ENCODE peak calls at places on chromosomes 16 and 17, in four cellular contexts. G, P, M and E are unnamed samples.

GRCh38 chr17:39820541-39820940 is 43.6 kb downstream of the IKZF3 start:
- DNase-seq in P (no peak), G (peak; percentile 7), M (no peak), E (no peak)

GRCh38 chr17:74758846-74759163 is 10.4 kb downstream of the NHERF1 start:
- DNase-seq in G (no peak), M (no peak), P (no peak), E (no peak)

GRCh38 chr17:237406-237955 is 56.0 kb upstream of the DOC2B start:
- DNase-seq in P (no peak), M (no peak), G (no peak), E (no peak)

GRCh38 chr16:84652565-84652964 is 4.3 kb downstream of the KLHL36 start:
- DNase-seq in P (no peak), G (no peak), M (no peak), E (no peak)

GRCh38 chr16:84740596-84741071 is 40.8 kb downstream of the USP10 start:
- DNase-seq in M (peak; percentile 67), G (no peak), P (no peak), E (no peak)

GRCh38 chr17:7803981-7804380 is 30.0 kb upstream of the KDM6B start:
- DNase-seq in P (no peak), M (no peak), G (no peak), E (no peak)

GRCh38 chr17:37082461-37082860 is 133.7 kb downstream of the AATF start:
- DNase-seq in G (no peak), P (no peak), M (no peak), E (no peak)

GRCh38 chr17:20205609-20206008 is 196.4 kb downstream of the SPECC1 start:
- DNase-seq in M (no peak), G (no peak), P (no peak), E (no peak)

GRCh38 chr17:40615295-40615988 is 32.2 kb downstream of the SMARCE1 start:
- DNase-seq in P (peak; percentile 93), G (peak; percentile 75), M (peak; percentile 76), E (peak; percentile 58)

GRCh38 chr16:50974438-50975036 is 176.5 kb downstream of the SALL1 start:
- DNase-seq in P (no peak), M (no peak), G (no peak), E (no peak)
- TF ChIP-seq TARDBP in P (no peak), M (no peak), G (no peak), E (no peak)

DNA sequence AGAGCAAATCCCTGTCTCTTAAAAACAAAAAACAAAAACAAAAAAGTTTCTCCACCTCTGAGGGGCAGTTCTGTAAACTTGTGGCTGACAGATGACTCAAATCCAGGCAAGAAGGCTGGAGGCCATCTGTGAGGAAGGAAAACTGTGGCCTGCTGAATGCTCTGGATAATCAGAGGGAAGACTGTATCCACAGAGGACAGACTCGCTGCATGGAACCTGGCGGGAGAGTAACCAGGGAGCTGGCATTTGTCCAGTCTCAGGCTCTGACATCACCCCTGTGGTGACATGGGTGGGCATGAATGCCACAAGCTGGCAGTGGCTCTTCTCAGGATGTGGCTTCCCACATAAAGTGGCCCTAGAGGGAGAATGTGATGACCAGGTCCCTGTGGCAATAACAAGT is 2.8 kb upstream of the KSR1 start:
- DNase-seq in M (no peak), P (no peak), G (no peak), E (no peak)
- TF ChIP-seq BHLHE40 in M (no peak), P (no peak), G (no peak), E (no peak)

DNA sequence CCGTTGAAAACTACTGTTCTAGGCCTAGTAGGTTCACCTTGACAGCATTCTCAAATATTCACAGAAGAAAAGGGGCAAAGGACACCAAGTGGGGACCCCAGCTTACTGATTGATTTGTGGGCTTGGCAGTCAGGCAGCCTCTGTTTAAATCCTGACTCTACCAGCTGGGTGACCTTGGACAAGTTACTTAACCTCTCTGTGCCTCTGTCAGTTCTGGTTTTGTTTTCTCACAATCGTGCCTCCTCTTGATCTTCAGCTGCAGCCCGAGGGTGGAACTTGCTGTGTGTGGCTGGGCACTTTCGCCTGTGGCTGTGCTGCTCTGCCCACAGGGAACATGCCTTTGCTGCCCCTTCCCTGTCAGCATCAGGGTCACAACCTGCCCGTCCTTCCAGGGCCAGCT is 17.8 kb downstream of the RAP1GAP2 start:
- DNase-seq in G (no peak), M (no peak), P (no peak), E (no peak)
- TF ChIP-seq TARDBP in G (no peak), M (no peak), P (no peak), E (no peak)

DNA sequence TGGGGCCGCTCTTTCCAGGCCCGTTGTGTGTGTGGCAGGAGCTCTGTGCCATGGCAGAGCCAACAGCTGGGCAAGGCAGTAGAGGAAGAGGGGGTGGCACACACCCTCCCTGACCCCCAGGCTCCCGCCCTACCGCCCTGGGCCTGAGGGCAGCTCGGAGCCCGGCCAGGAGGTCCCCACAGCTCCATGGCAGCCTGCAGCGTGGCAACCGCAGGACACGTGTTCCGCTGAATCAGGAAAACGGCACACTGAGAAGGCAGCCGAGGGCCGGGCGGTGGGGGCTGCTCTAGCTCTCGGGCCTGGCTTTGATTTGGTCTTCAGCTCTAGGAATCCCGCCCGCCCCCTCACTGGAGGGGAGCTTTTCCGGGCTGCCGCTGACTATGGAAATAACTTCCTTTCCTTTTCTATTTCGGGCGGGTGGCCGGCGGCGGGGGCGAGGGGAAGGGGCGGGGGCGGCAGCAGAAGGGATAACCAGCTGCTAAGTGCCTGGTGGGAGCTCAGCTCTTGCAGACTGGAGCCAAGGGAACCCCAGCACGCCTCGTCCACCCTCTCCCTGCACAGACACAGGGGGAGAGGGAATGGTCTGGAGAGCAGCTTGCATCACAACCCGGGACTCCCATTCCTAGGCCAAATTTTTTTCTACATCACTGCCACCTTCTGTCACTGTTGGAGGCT is 24.7 kb upstream of the MRPS23 start:
- DNase-seq in M (no peak), G (no peak), P (no peak), E (no peak)
- TF ChIP-seq BHLHE40 in M (no peak), G (no peak), P (no peak), E (no peak)

DNA sequence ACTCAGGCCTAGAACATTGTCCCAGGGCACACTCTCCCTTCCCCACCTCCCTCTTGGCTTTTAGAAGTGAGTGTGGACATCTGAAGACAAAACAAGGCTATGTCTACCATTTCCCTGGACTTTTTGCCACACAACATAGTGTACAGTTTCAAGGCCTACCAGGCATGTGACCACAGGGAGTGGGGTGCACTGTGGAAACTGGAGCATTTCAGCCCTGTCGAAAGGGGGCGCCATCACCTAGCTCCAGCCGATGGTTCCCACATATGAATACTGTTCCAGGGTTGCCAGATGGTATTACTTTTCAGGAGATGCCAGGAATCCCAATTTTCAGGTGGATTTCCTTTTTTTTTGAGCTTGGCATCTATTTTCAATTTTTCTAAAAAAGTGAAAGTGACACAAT is 140.7 kb downstream of the KATNIP start:
- DNase-seq in P (no peak), M (peak; percentile 26), G (peak; percentile 65), E (peak; percentile 42)
- TF ChIP-seq TARDBP in P (no peak), M (no peak), G (no peak), E (no peak)

GRCh38 chr16:58741166-58741565 is 7.0 kb upstream of the GOT2 start:
- DNase-seq in G (no peak), P (no peak), M (no peak), E (no peak)
- TF ChIP-seq BHLHE40 in G (no peak), P (no peak), M (no peak), E (no peak)

DNA sequence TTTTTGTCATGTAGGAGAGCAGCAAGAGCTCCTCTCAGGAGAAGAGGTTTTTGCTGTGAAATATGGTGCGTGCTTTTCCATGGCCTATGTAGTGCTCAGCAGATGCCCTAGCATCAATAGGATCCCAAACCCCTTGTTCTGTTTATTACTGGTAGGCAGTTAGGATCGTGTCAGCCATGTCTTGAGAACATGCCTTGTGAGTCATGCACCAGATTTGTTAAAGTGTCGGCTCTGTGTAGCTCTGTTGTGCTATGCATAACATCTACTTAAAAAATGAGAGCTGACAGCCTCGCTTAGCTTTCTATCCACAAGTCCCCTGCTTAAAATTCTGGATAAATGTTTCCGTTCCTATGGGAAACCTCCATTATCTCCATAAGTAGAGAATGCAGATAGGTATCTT is 4.4 kb upstream of the EIF4A3 start:
- DNase-seq in G (no peak), M (no peak), P (no peak), E (no peak)
- TF ChIP-seq TARDBP in G (no peak), M (no peak), P (no peak), E (no peak)

GRCh38 chr16:27222499-27223225 is 19.3 kb downstream of the KDM8 start:
- DNase-seq in P (no peak), M (no peak), G (no peak), E (no peak)
- TF ChIP-seq BHLHE40 in P (no peak), M (no peak), G (no peak), E (no peak)